ENCODE peak calls at places on chromosomes 7 and 10, in seven cellular contexts. Z is HCT116, Y is hepatocyte, J is MM.1S, Q is GM23248, C is PC-3, I is PC-9. T is an unnamed sample.

GRCh38 chr7:71298378-71298777 is 166.4 kb downstream of the GALNT17 start:
- DNase-seq in I (no peak), Z (no peak), J (no peak), C (no peak), Q (no peak), Y (no peak), T (no peak)

GRCh38 chr10:22518167-22518724 is 172.9 kb downstream of the SPAG6 start:
- DNase-seq in Q (peak; percentile 4), Y (no peak), C (no peak), I (no peak), J (no peak), Z (no peak), T (no peak)

GRCh38 chr7:2272031-2272430 is 30.0 kb downstream of the NUDT1 start:
- DNase-seq in I (no peak), Q (no peak), Z (no peak), C (no peak), Y (no peak), J (no peak), T (no peak)

GRCh38 chr7:4809091-4809591 is 33.7 kb downstream of the AP5Z1 start:
- DNase-seq in Q (no peak), C (no peak), Z (no peak), Y (no peak), I (no peak), J (no peak), T (no peak)

GRCh38 chr10:106224676-106225075 is 939.8 kb downstream of the SORCS1 start:
- DNase-seq in Q (peak; percentile 54), I (no peak), C (peak; percentile 81), J (no peak), Y (no peak), Z (no peak), T (no peak)

GRCh38 chr10:3805227-3805790 is 20.3 kb upstream of the KLF6 start:
- DNase-seq in C (peak; percentile 75), J (peak; percentile 88), Q (peak; percentile 96), Z (peak; percentile 56), Y (no peak), I (peak; percentile 74), T (no peak)

GRCh38 chr10:37855691-37856090 is 1.7 kb downstream of the ZNF248 start:
- DNase-seq in Z (no peak), Y (no peak), C (peak; percentile 65), Q (peak; percentile 29), J (no peak), I (no peak), T (no peak)

GRCh38 chr7:158077441-158077840 is 510.2 kb downstream of the PTPRN2 start:
- DNase-seq in I (no peak), J (no peak), Z (no peak), Q (no peak), Y (no peak), C (no peak), T (no peak)

GRCh38 chr10:50629495-50630122 is 5.9 kb upstream of the SGMS1 start:
- DNase-seq in J (no peak), Y (no peak), Q (peak; percentile 40), C (no peak), Z (no peak), I (no peak), T (peak; percentile 57)

GRCh38 chr10:116990276-116990800 is 14.6 kb downstream of the SHTN1 start:
- DNase-seq in Z (no peak), J (no peak), Q (no peak), C (no peak), I (no peak), Y (no peak), T (no peak)

GRCh38 chr10:102324061-102324460 is 71.4 kb upstream of the NFKB2 start:
- DNase-seq in Y (no peak), I (no peak), Z (no peak), Q (peak; percentile 52), J (no peak), C (no peak), T (no peak)

GRCh38 chr7:71005109-71005508 is 126.8 kb upstream of the GALNT17 start:
- DNase-seq in Z (no peak), J (no peak), C (no peak), Y (no peak), Q (no peak), I (no peak), T (no peak)

GRCh38 chr10:103731609-103732270 is 123.6 kb downstream of the SH3PXD2A start:
- DNase-seq in Y (no peak), Q (no peak), Z (no peak), C (peak; percentile 55), I (peak; percentile 69), J (no peak), T (no peak)

GRCh38 chr7:2247141-2247985 is 5.3 kb downstream of the NUDT1 start:
- DNase-seq in Q (peak; percentile 62), Z (no peak), C (peak; percentile 38), I (no peak), J (no peak), Y (peak; percentile 42), T (peak; percentile 83)

GRCh38 chr7:142463401-142463850 is 205.6 kb upstream of the PRSS58 start:
- DNase-seq in C (no peak), I (no peak), Y (no peak), Q (peak; percentile 23), Z (no peak), J (peak; percentile 88), T (no peak)

GRCh38 chr10:124307531-124308350 is 111.0 kb downstream of the OAT start:
- DNase-seq in Y (no peak), J (no peak), Z (no peak), Q (no peak), C (no peak), I (no peak), T (no peak)

GRCh38 chr7:33789871-33790270 is 115.5 kb upstream of the BMPER start:
- DNase-seq in Y (no peak), C (no peak), J (no peak), Z (no peak), Q (no peak), I (no peak), T (no peak)

GRCh38 chr7:36747251-36747968 is 23.1 kb upstream of the AOAH start:
- DNase-seq in J (no peak), C (no peak), Z (no peak), Y (peak; percentile 51), Q (peak; percentile 3), I (no peak), T (no peak)

GRCh38 chr7:77501165-77501515 is 36.0 kb upstream of the PTPN12 start:
- DNase-seq in Z (no peak), J (no peak), C (no peak), I (no peak), Y (no peak), Q (no peak), T (no peak)

GRCh38 chr10:63197304-63198092 is 64.4 kb downstream of the NRBF2 start:
- DNase-seq in Y (peak; percentile 22), I (no peak), J (no peak), Z (no peak), C (no peak), Q (peak; percentile 84), T (no peak)

GRCh38 chr7:121267612-121268011 is 61.2 kb upstream of the WNT16 start:
- DNase-seq in J (no peak), Z (no peak), Y (no peak), C (no peak), Q (no peak), I (no peak), T (no peak)

GRCh38 chr7:69862413-69863064 is 264.3 kb downstream of the AUTS2 start:
- DNase-seq in Z (no peak), I (no peak), C (no peak), Q (no peak), J (no peak), Y (no peak), T (no peak)

GRCh38 chr7:28316489-28316888 is 95.8 kb upstream of the CREB5 start:
- DNase-seq in Y (no peak), C (no peak), Q (peak; percentile 91), J (no peak), I (no peak), Z (no peak), T (no peak)

GRCh38 chr10:125878957-125879835 is 1.9 kb downstream of the DHX32 start:
- DNase-seq in Z (peak; percentile 93), I (peak; percentile 89), C (peak; percentile 92), Q (peak; percentile 91), Y (peak; percentile 55), J (no peak), T (no peak)

GRCh38 chr10:6980353-6980752 is 400.3 kb upstream of the PRKCQ start:
- DNase-seq in J (peak; percentile 61), Z (no peak), Q (no peak), I (no peak), Y (no peak), C (no peak), T (no peak)

GRCh38 chr10:6953131-6953834 is 373.2 kb upstream of the PRKCQ start:
- DNase-seq in C (no peak), Y (no peak), Q (no peak), J (no peak), Z (no peak), I (no peak), T (no peak)

DNA sequence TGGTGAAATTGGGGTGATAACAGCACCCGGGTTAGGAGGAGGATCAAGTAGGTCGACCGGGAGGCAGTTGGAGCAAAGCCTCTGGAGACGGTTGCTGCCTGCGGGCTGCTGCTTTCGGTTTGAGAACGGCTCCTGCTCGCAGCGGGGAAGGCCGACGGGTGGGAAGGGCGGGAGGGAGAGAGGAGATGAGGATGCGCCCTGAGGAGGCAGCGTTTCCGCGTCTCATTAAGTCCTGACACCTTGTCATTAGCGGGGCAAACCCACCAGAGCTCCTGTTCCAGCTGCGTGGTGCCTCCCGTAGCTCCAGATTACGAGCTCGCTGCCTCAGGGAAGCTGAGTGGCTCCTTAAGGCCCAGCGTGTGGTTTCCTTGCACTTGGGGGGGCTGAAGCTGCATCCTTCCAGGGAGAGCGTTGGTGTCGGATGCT is 52.0 kb upstream of the CFAP46 start:
- DNase-seq in C (no peak), Z (no peak), J (no peak), Q (peak; percentile 76), I (no peak), Y (no peak), T (no peak)
- TF ChIP-seq EZH2 in C (no peak), Z (no peak), J (no peak), Q (no peak), I (no peak), Y (no peak), T (no peak)

GRCh38 chr10:69650589-69651261 is 20.7 kb downstream of the FAM241B start:
- DNase-seq in J (no peak), Y (no peak), Q (no peak), I (no peak), C (no peak), Z (no peak), T (no peak)
- H3K9me2 ChIP-seq in J (no peaks in the 10 kb centered on the region), Y (no peaks in the 10 kb centered on the region), Q (no peaks in the 10 kb centered on the region), I (no peaks in the 10 kb centered on the region), C (no peaks in the 10 kb centered on the region), Z (no peaks in the 10 kb centered on the region), T (no peaks in the 10 kb centered on the region)

GRCh38 chr7:20798694-20799121 is 12.0 kb upstream of the SP8 start:
- DNase-seq in J (peak; percentile 9), Y (no peak), Z (no peak), I (no peak), Q (no peak), C (no peak), T (peak; percentile 84)
- TF ChIP-seq EZH2 in J (no peak), Y (peak; percentile 88), Z (no peak), I (no peak), Q (no peak), C (no peak), T (no peak)

DNA sequence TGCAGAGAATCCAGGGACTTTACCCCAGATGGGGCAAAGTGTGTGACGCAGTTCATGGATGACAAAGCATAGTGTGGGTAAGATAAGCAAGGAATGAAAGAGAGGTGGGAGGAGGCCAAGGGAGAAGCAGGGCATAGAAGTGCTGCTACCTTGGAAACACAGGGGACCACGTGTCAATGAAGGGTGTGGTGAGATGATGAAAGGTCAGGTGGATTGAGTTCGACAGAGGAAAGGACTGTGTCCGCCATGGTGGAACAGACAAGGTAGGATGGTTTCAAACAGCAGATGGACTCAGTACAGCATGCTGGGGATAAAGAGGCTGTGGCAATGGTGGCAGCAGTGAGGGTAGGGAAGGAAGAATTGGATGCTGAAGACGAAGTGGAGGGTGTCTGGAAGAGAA is 32.7 kb downstream of the MEST start:
- DNase-seq in Y (no peak), I (no peak), J (no peak), Z (no peak), C (no peak), Q (no peak), T (no peak)
- H3K9me2 ChIP-seq in Y (no peaks in the 10 kb centered on the region), I (no peaks in the 10 kb centered on the region), J (no peaks in the 10 kb centered on the region), Z (no peaks in the 10 kb centered on the region), C (no peaks in the 10 kb centered on the region), Q (no peaks in the 10 kb centered on the region), T (no peaks in the 10 kb centered on the region)